ENCODE peak calls at places on chromosomes 4 and X, in six cellular contexts. K is CD8-positive, alpha-beta memory T cell; B is activated CD4-positive, alpha-beta T cell treated with anti-CD3 and anti-CD28 coated beads, Interleukin-2, amount 10 ng/mL, durations not matched to agents 7 days and 5 days; E is GM03348; N is PC-9; V is lung microvascular endothelial cell. G is an unnamed sample.

GRCh38 chr4:2835978-2836377 is 7.7 kb upstream of the ADD1 start:
- DNase-seq in K (no peak), B (no peak), E (no peak), N (no peak), V (no peak), G (no peak)

GRCh38 chrX:134741801-134742200 is 83.5 kb upstream of the PLAC1 start:
- DNase-seq in K (no peak), B (no peak), E (no peak), N (no peak), V (no peak), G (no peak)

GRCh38 chr4:124658795-124659194 is 53.7 kb downstream of the ANKRD50 start:
- DNase-seq in K (no peak), B (no peak), E (no peak), N (no peak), V (no peak), G (no peak)

GRCh38 chr4:41635441-41635840 is 97.5 kb downstream of the LIMCH1 start:
- DNase-seq in K (no peak), B (no peak), E (no peak), N (no peak), V (no peak), G (no peak)

GRCh38 chr4:162523171-162523570 is 359.4 kb upstream of the FSTL5 start:
- DNase-seq in K (no peak), B (no peak), E (no peak), N (no peak), V (no peak), G (no peak)

GRCh38 chr4:108700358-108700757 is 50.0 kb downstream of the OSTC start:
- DNase-seq in K (no peak), B (no peak), E (peak; percentile 47), N (no peak), V (peak; percentile 40), G (no peak)

GRCh38 chr4:67393699-67394281 is 151.5 kb downstream of the CENPC start:
- DNase-seq in K (no peak), B (peak; percentile 43), E (peak; percentile 28), N (no peak), V (peak; percentile 51), G (no peak)

GRCh38 chr4:105978684-105979296 is 83.5 kb downstream of the NPNT start:
- DNase-seq in K (no peak), B (no peak), E (peak; percentile 73), N (no peak), V (peak; percentile 54), G (no peak)

GRCh38 chrX:38278682-38279081 is 48.6 kb downstream of the RPGR start:
- DNase-seq in K (no peak), B (no peak), E (no peak), N (no peak), V (no peak), G (no peak)

GRCh38 chrX:16845686-16846085 is 24.5 kb downstream of the RBBP7 start:
- DNase-seq in K (no peak), B (no peak), E (no peak), N (no peak), V (no peak), G (no peak)

GRCh38 chr4:1401409-1402020 is 4.7 kb downstream of the NKX1-1 start:
- DNase-seq in K (no peak), B (no peak), E (no peak), N (no peak), V (no peak), G (no peak)

GRCh38 chr4:101205878-101206277 is 141.4 kb downstream of the PPP3CA start:
- DNase-seq in K (no peak), B (peak; percentile 63), E (peak; percentile 18), N (no peak), V (peak; percentile 74), G (no peak)